ENCODE peak calls at places on chromosomes 5 and 9, in six cellular contexts. One of them, this sample, is unnamed.

GRCh38 chr9:108103294-108103693 is 613.7 kb upstream of the KLF4 start:
- DNase-seq in breast epithelium: no peak
- DNase-seq in neural progenitor cell: no peak
- DNase-seq in pancreas: no peak
- DNase-seq in ovary: no peak
- DNase-seq in AG04450: no peak
- DNase-seq in this sample: no peak

GRCh38 chr5:165188555-165189260 is 1683.3 kb downstream of the MAT2B start:
- DNase-seq in breast epithelium: no peak
- DNase-seq in neural progenitor cell: no peak
- DNase-seq in pancreas: no peak
- DNase-seq in ovary: no peak
- DNase-seq in AG04450: no peak
- DNase-seq in this sample: no peak

GRCh38 chr9:15509931-15510788 is 610 bp downstream of the PSIP1 start:
- DNase-seq in breast epithelium: no peak
- DNase-seq in neural progenitor cell: peak; percentile 82
- DNase-seq in pancreas: peak; percentile 38
- DNase-seq in ovary: peak; percentile 65
- DNase-seq in AG04450: no peak
- DNase-seq in this sample: peak; percentile 64

GRCh38 chr9:101711330-101711941 is 27.0 kb downstream of the GRIN3A start:
- DNase-seq in breast epithelium: no peak
- DNase-seq in neural progenitor cell: peak; percentile 47
- DNase-seq in pancreas: no peak
- DNase-seq in ovary: no peak
- DNase-seq in AG04450: no peak
- DNase-seq in this sample: no peak

GRCh38 chr5:38672059-38672791 is 115.8 kb upstream of the LIFR start:
- DNase-seq in breast epithelium: no peak
- DNase-seq in neural progenitor cell: no peak
- DNase-seq in pancreas: no peak
- DNase-seq in ovary: no peak
- DNase-seq in AG04450: peak; percentile 30
- DNase-seq in this sample: no peak

GRCh38 chr5:159928122-159928960 is 12.1 kb downstream of the ADRA1B start:
- DNase-seq in breast epithelium: no peak
- DNase-seq in neural progenitor cell: no peak
- DNase-seq in pancreas: no peak
- DNase-seq in ovary: no peak
- DNase-seq in AG04450: peak; percentile 43
- DNase-seq in this sample: peak; percentile 64

GRCh38 chr5:14560091-14560595 is 21.4 kb upstream of the OTULINL start:
- DNase-seq in breast epithelium: no peak
- DNase-seq in neural progenitor cell: peak; percentile 9
- DNase-seq in pancreas: no peak
- DNase-seq in ovary: no peak
- DNase-seq in AG04450: no peak
- DNase-seq in this sample: no peak

GRCh38 chr9:97397220-97397619 is 14.7 kb upstream of the TDRD7 start:
- DNase-seq in breast epithelium: no peak
- DNase-seq in neural progenitor cell: no peak
- DNase-seq in pancreas: no peak
- DNase-seq in ovary: no peak
- DNase-seq in AG04450: no peak
- DNase-seq in this sample: no peak

GRCh38 chr9:1400983-1401382 is 350.8 kb downstream of the DMRT2 start:
- DNase-seq in breast epithelium: no peak
- DNase-seq in neural progenitor cell: no peak
- DNase-seq in pancreas: no peak
- DNase-seq in ovary: no peak
- DNase-seq in AG04450: no peak
- DNase-seq in this sample: no peak

DNA sequence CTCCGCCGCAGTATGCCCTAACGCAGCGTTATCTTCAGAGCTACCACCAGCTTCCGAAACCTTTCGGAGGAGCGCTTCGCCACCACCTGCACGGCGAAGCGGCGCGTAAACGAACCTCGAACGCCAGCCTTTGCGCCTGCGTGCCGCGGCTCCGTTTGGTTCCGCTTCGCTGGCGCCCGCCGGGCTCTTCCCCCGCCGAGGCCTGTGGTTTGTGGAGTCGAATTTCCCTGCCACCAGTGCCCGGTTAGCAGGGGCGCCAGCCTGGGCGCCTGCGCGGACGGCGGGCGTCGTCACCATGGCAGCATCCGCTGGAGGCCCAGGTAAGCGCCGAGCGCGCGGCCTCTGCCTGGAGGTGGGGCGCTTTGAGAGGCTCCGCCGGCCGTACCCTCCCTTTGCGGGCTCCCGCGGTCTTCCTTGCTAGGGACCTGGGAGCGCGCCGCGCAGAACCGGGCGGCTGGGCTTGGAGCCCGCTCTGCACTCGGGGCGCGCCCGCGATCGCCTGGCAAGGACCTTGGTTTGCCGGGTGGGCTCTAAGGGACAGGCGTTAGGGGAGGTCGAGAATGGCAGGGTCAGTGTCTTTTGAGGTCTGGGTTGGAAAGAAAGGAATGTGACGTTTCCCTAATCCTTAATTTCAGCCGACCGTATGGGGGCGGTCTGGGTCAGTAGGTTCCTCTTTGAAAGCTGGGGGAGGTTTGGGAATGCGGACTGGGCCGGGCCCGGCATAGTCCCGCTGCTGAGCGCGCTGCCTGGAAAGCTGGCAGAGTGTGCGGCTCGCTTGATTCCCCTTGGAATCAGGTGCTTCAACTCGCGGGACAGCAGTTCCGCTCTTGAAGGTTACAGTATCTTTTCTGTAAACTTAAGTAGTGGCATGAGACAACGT is at the start of gene FAM151B:
- DNase-seq in breast epithelium: peak; percentile 90
- DNase-seq in neural progenitor cell: peak; percentile 97
- DNase-seq in pancreas: peak; percentile 95
- DNase-seq in ovary: peak; percentile 80
- DNase-seq in AG04450: peak; percentile 55
- DNase-seq in this sample: peak; percentile 90
- TF ChIP-seq CTCF in breast epithelium: peak; percentile 9
- TF ChIP-seq CTCF in neural progenitor cell: peak; percentile 41
- TF ChIP-seq CTCF in pancreas: no peak
- TF ChIP-seq CTCF in ovary: no peak
- TF ChIP-seq CTCF in AG04450: peak; percentile 32
- TF ChIP-seq CTCF in this sample: peak; percentile 6

DNA sequence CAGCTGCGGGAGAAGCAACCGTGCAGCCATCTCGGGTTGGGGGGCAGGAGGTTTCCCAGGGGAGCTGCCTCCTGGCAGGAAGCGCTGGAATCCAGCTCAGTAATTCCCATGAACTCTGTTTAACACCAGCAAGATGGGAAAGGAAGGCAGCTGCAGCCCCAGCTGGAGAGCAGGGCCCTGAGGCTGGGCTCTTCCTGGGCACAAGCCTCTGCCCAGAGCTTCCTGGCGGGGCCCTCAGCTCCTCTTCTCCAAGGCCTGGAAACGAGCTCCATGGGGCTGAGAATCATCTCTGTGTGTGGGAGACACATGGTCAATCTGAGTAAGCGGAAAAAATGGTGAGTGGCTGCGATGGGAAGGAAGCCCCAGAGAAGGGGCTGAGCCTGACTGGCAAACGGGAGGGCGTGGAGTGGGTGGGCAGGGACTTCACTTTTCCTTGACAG is 6.3 kb downstream of the MRPL36 start:
- DNase-seq in breast epithelium: peak; percentile 22
- DNase-seq in neural progenitor cell: no peak
- DNase-seq in pancreas: no peak
- DNase-seq in ovary: no peak
- DNase-seq in AG04450: no peak
- DNase-seq in this sample: no peak
- H3K27ac ChIP-seq in breast epithelium: no peak overlapping the region
- H3K27ac ChIP-seq in neural progenitor cell: no peak overlapping the region
- H3K27ac ChIP-seq in pancreas: no peak overlapping the region
- H3K27ac ChIP-seq in ovary: no peak overlapping the region
- H3K27ac ChIP-seq in AG04450: peak overlapping the region; percentile 57
- H3K27ac ChIP-seq in this sample: no peak overlapping the region

GRCh38 chr5:136174021-136174659 is 18.8 kb downstream of the SMIM32 start:
- DNase-seq in breast epithelium: no peak
- DNase-seq in neural progenitor cell: peak; percentile 50
- DNase-seq in pancreas: no peak
- DNase-seq in ovary: no peak
- DNase-seq in AG04450: peak; percentile 32
- DNase-seq in this sample: no peak
- TF ChIP-seq CTCF in breast epithelium: peak; percentile 35
- TF ChIP-seq CTCF in neural progenitor cell: peak; percentile 69
- TF ChIP-seq CTCF in pancreas: no peak
- TF ChIP-seq CTCF in ovary: peak; percentile 14
- TF ChIP-seq CTCF in AG04450: peak; percentile 81
- TF ChIP-seq CTCF in this sample: peak; percentile 55

GRCh38 chr5:67021522-67022316 is 174.9 kb downstream of the CD180 start:
- DNase-seq in breast epithelium: no peak
- DNase-seq in neural progenitor cell: no peak
- DNase-seq in pancreas: no peak
- DNase-seq in ovary: no peak
- DNase-seq in AG04450: no peak
- DNase-seq in this sample: no peak

GRCh38 chr5:67026278-67026677 is 170.3 kb downstream of the CD180 start:
- DNase-seq in breast epithelium: no peak
- DNase-seq in neural progenitor cell: no peak
- DNase-seq in pancreas: no peak
- DNase-seq in ovary: no peak
- DNase-seq in AG04450: no peak
- DNase-seq in this sample: no peak

GRCh38 chr5:67025437-67025836 is 171.2 kb downstream of the CD180 start:
- DNase-seq in breast epithelium: no peak
- DNase-seq in neural progenitor cell: no peak
- DNase-seq in pancreas: no peak
- DNase-seq in ovary: no peak
- DNase-seq in AG04450: no peak
- DNase-seq in this sample: no peak

GRCh38 chr5:67020231-67020630 is 176.4 kb downstream of the CD180 start:
- DNase-seq in breast epithelium: no peak
- DNase-seq in neural progenitor cell: no peak
- DNase-seq in pancreas: no peak
- DNase-seq in ovary: no peak
- DNase-seq in AG04450: no peak
- DNase-seq in this sample: no peak

GRCh38 chr5:67021031-67021430 is 175.6 kb downstream of the CD180 start:
- DNase-seq in breast epithelium: no peak
- DNase-seq in neural progenitor cell: no peak
- DNase-seq in pancreas: no peak
- DNase-seq in ovary: no peak
- DNase-seq in AG04450: no peak
- DNase-seq in this sample: no peak
- H3K27ac ChIP-seq in breast epithelium: no peak overlapping the region
- H3K27ac ChIP-seq in neural progenitor cell: no peak overlapping the region
- H3K27ac ChIP-seq in pancreas: no peak overlapping the region
- H3K27ac ChIP-seq in ovary: no peak overlapping the region
- H3K27ac ChIP-seq in AG04450: no peak overlapping the region
- H3K27ac ChIP-seq in this sample: peak overlapping the region; percentile 62

GRCh38 chr9:3750311-3750710 is 224.5 kb upstream of the RFX3 start:
- DNase-seq in breast epithelium: no peak
- DNase-seq in neural progenitor cell: no peak
- DNase-seq in pancreas: no peak
- DNase-seq in ovary: no peak
- DNase-seq in AG04450: no peak
- DNase-seq in this sample: no peak

GRCh38 chr9:3756071-3756470 is 230.3 kb upstream of the RFX3 start:
- DNase-seq in breast epithelium: no peak
- DNase-seq in neural progenitor cell: no peak
- DNase-seq in pancreas: no peak
- DNase-seq in ovary: no peak
- DNase-seq in AG04450: no peak
- DNase-seq in this sample: no peak

GRCh38 chr9:3746296-3747275 is 220.8 kb upstream of the RFX3 start:
- DNase-seq in breast epithelium: no peak
- DNase-seq in neural progenitor cell: no peak
- DNase-seq in pancreas: no peak
- DNase-seq in ovary: no peak
- DNase-seq in AG04450: peak; percentile 41
- DNase-seq in this sample: no peak

DNA sequence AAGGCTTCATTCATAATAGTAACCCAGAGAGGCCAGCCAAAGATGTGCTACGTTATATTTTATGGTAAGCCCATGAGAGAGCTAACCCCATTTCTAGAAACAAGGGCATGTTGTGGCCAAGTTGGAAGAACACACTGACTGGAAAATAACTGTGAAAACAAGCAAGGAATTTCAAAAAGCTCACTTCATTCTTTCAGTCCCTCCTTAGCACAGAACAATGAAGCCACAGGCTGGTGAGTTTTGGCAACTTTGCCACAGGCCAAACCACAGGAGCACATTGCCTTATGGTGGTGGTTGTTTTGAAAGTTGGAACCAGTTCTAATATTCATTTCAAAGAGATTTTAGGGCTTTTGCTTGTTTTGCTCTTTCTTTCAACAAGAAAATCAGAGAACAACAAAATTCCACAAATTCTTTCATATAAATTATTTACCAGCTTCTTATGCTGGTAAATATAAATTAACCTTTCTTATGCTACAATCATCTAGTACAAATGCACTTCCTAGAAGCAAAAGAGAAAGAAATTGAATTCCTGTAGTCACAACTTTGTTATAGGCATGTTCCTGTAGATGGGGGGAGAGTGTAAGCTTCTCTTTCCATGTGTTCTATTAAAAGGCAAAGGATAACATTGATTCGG is 225.4 kb upstream of the RFX3 start:
- DNase-seq in breast epithelium: no peak
- DNase-seq in neural progenitor cell: no peak
- DNase-seq in pancreas: no peak
- DNase-seq in ovary: no peak
- DNase-seq in AG04450: no peak
- DNase-seq in this sample: no peak
- TF ChIP-seq CTCF in breast epithelium: no peak
- TF ChIP-seq CTCF in neural progenitor cell: no peak
- TF ChIP-seq CTCF in pancreas: no peak
- TF ChIP-seq CTCF in ovary: no peak
- TF ChIP-seq CTCF in AG04450: no peak
- TF ChIP-seq CTCF in this sample: no peak

GRCh38 chr9:76808636-76809035 is 44.4 kb downstream of the PCA3 start:
- DNase-seq in breast epithelium: no peak
- DNase-seq in neural progenitor cell: no peak
- DNase-seq in pancreas: no peak
- DNase-seq in ovary: no peak
- DNase-seq in AG04450: no peak
- DNase-seq in this sample: no peak

GRCh38 chr9:76810377-76810957 is 46.2 kb downstream of the PCA3 start:
- DNase-seq in breast epithelium: no peak
- DNase-seq in neural progenitor cell: peak; percentile 74
- DNase-seq in pancreas: no peak
- DNase-seq in ovary: peak; percentile 17
- DNase-seq in AG04450: peak; percentile 38
- DNase-seq in this sample: no peak
- H3K27ac ChIP-seq in breast epithelium: no peak overlapping the region
- H3K27ac ChIP-seq in neural progenitor cell: no peak overlapping the region
- H3K27ac ChIP-seq in pancreas: no peak overlapping the region
- H3K27ac ChIP-seq in ovary: no peak overlapping the region
- H3K27ac ChIP-seq in AG04450: no peak overlapping the region
- H3K27ac ChIP-seq in this sample: no peak overlapping the region

GRCh38 chr9:34349324-34349723 is 20.0 kb downstream of the NUDT2 start:
- DNase-seq in breast epithelium: no peak
- DNase-seq in neural progenitor cell: no peak
- DNase-seq in pancreas: no peak
- DNase-seq in ovary: no peak
- DNase-seq in AG04450: no peak
- DNase-seq in this sample: no peak
- TF ChIP-seq CTCF in breast epithelium: no peak
- TF ChIP-seq CTCF in neural progenitor cell: no peak
- TF ChIP-seq CTCF in pancreas: no peak
- TF ChIP-seq CTCF in ovary: no peak
- TF ChIP-seq CTCF in AG04450: no peak
- TF ChIP-seq CTCF in this sample: no peak